ENCODE peak calls at places on chromosomes 4 and X, in nine cellular contexts. O is HCT116, P is suprapubic skin, Q is HepG2, L is K562, G is upper lobe of left lung, U is endothelial cell of umbilical vein, H is GM23338, R is SK-N-SH. X is an unnamed sample.

GRCh38 chrX:79153348-79153747 is 8.9 kb downstream of the GPR174 start:
- DNase-seq in O (no peak), P (no peak), Q (no peak), L (no peak), G (no peak), U (no peak), H (no peak), R (no peak), X (no peak)

GRCh38 chr4:144288011-144288903 is 147.7 kb upstream of the GYPA start:
- DNase-seq in O (no peak), P (no peak), Q (no peak), L (no peak), G (no peak), U (no peak), H (peak; percentile 3), R (no peak), X (no peak)

GRCh38 chr4:108651068-108651794 is 832 bp downstream of the OSTC start:
- DNase-seq in O (no peak), P (no peak), Q (peak; percentile 60), L (peak; percentile 46), G (no peak), U (peak; percentile 66), H (peak; percentile 13), R (peak; percentile 22), X (no peak)

GRCh38 chrX:36534900-36535299 is 473.3 kb upstream of the FAM47C start:
- DNase-seq in O (no peak), P (no peak), Q (no peak), L (no peak), G (no peak), U (no peak), H (peak; percentile 34), R (no peak), X (no peak)

GRCh38 chr4:12446237-12446636 is 1017.5 kb upstream of the HS3ST1 start:
- DNase-seq in O (no peak), P (no peak), Q (no peak), L (no peak), G (no peak), U (no peak), H (no peak), R (peak; percentile 12), X (no peak)

GRCh38 chr4:74390677-74391076 is 25.7 kb downstream of the EREG start:
- DNase-seq in O (no peak), P (no peak), Q (no peak), L (no peak), G (no peak), U (no peak), H (no peak), R (no peak), X (no peak)

GRCh38 chr4:189823611-189824010 is 117.1 kb upstream of the FRG1 start:
- DNase-seq in O (no peak), P (no peak), Q (no peak), L (no peak), G (no peak), U (no peak), H (no peak), R (no peak), X (peak; percentile 74)

GRCh38 chr4:188023682-188024081 is 28.1 kb downstream of the ZFP42 start:
- DNase-seq in O (no peak), P (no peak), Q (no peak), L (no peak), G (no peak), U (no peak), H (peak; percentile 51), R (no peak), X (no peak)

GRCh38 chr4:140609548-140610425 is 41.0 kb upstream of the UCP1 start:
- DNase-seq in O (peak; percentile 41), P (no peak), Q (peak; percentile 53), L (peak; percentile 37), G (no peak), U (peak; percentile 75), H (peak; percentile 59), R (peak; percentile 83), X (no peak)

GRCh38 chrX:132022115-132022862 is 813 bp upstream of the STK26 start:
- DNase-seq in O (no peak), P (peak; percentile 61), Q (peak; percentile 2), L (peak; percentile 13), G (no peak), U (peak; percentile 29), H (peak; percentile 14), R (peak; percentile 19), X (no peak)

GRCh38 chrX:69323786-69324720 is 158.8 kb upstream of the PJA1 start:
- DNase-seq in O (no peak), P (no peak), Q (no peak), L (no peak), G (no peak), U (no peak), H (no peak), R (peak; percentile 3), X (no peak)

GRCh38 chr4:80156410-80156809 is 40.9 kb upstream of the PRDM8 start:
- DNase-seq in O (no peak), P (no peak), Q (no peak), L (no peak), G (no peak), U (no peak), H (no peak), R (no peak), X (no peak)

GRCh38 chr4:137393043-137393442 is 139.3 kb downstream of the PCDH18 start:
- DNase-seq in O (no peak), P (no peak), Q (no peak), L (no peak), G (no peak), U (no peak), H (no peak), R (peak; percentile 28), X (no peak)

GRCh38 chrX:40102393-40103381 is 4.9 kb upstream of the BCOR start:
- DNase-seq in O (no peak), P (no peak), Q (no peak), L (no peak), G (no peak), U (no peak), H (no peak), R (no peak), X (no peak)

GRCh38 chr4:22942920-22943559 is 250.3 kb downstream of the GBA3 start:
- DNase-seq in O (no peak), P (no peak), Q (no peak), L (no peak), G (no peak), U (no peak), H (peak; percentile 44), R (no peak), X (no peak)

GRCh38 chrX:24594531-24594930 is 52.6 kb downstream of the PCYT1B start:
- DNase-seq in O (no peak), P (no peak), Q (no peak), L (no peak), G (no peak), U (no peak), H (no peak), R (no peak), X (no peak)

DNA sequence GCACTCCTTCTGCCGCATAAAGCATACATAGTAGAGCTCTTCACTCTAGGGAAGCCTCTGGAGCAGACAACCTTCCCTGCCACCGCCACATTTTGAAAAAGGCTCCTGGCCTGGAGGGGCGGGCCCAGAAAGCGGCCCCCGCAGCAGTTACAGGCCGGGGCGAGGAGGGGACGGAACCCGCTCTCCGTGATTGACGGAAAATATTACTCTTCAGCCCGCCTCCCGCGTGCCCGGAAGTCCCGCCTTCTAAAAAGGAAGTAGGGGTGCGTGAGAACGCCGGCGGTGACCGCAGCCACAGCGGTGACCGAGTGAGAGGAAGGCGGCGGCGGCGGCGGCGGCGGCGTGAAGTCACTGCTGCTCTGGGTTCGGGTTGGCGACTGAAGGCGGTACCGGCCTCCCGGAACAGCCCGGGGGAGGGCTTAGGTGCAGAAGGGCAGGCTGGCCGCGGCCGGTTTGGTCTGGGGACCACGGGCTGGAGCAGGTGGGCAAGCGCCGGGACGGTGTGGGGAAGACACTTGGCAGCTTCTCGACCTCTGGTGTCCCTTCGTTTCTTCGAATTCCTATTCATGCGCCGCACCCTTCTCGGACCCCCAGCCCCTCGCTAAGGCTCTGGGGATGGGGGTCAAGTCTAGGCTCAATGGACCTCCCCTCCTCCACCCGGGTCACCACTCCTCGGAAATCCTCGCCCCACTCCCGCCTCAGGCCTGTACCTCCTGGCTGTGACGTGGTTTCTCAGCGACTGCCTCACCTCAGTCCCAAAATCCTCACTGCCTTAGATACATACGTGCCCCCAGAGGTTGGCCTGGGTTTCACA is at the start of gene HCCS:
- DNase-seq in O (peak; percentile 54), P (peak; percentile 87), Q (peak; percentile 67), L (peak; percentile 88), G (peak; percentile 83), U (peak; percentile 86), H (peak; percentile 81), R (peak; percentile 91), X (peak; percentile 71)
- H3K27ac ChIP-seq in O (peak within 1 kb of the TSS; percentile 60), P (peak within 1 kb of the TSS; percentile 90), Q (peak within 1 kb of the TSS; percentile 82), L (peak within 1 kb of the TSS; percentile 96), G (peak within 1 kb of the TSS; percentile 90), U (peak within 1 kb of the TSS; percentile 76), H (peak within 1 kb of the TSS; percentile 26), R (peak within 1 kb of the TSS; percentile 65), X (peak within 1 kb of the TSS; percentile 90)

DNA sequence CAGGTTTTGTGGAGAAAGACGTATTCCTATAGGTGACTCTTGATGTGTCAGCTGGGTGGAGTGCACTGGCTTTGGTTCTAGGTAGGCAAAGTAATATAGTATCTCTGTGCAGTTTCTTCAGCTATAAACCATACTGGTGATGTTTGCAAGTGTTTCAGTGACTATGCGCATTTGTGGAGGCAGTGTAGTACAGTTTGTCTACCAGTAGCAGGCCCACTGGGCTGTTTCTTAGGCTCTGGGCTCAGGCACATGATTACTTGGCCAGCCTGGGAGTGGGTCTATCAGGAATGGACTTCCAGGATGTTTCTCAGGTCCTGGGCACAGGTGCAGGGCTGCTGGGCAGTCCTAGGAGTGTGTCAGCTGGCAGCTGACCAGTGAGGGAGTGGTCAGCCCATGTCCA is 51.9 kb upstream of the INTU start:
- DNase-seq in O (no peak), P (no peak), Q (no peak), L (no peak), G (no peak), U (no peak), H (no peak), R (no peak), X (no peak)
- TF ChIP-seq POLR2AphosphoS5 in O (no peak), P (no peak), Q (no peak), L (no peak), G (no peak), U (no peak), H (no peak), R (no peak), X (no peak)

GRCh38 chrX:107574711-107575110 is 53.6 kb upstream of the PRPS1 start:
- DNase-seq in O (no peak), P (no peak), Q (no peak), L (no peak), G (no peak), U (no peak), H (no peak), R (no peak), X (no peak)
- H3K27ac ChIP-seq in O (no peak overlapping the region), P (no peak overlapping the region), Q (peak overlapping the region; percentile 22), L (no peak overlapping the region), G (no peak overlapping the region), U (no peak overlapping the region), H (no peak overlapping the region), R (peak overlapping the region; percentile 62), X (no peak overlapping the region)

GRCh38 chrX:6813836-6814370 is 279.0 kb upstream of the VCX3A start:
- DNase-seq in O (no peak), P (no peak), Q (no peak), L (no peak), G (no peak), U (no peak), H (peak; percentile 39), R (no peak), X (no peak)

GRCh38 chrX:6810796-6811195 is 275.9 kb upstream of the VCX3A start:
- DNase-seq in O (no peak), P (no peak), Q (no peak), L (no peak), G (no peak), U (no peak), H (no peak), R (no peak), X (no peak)

GRCh38 chrX:6812087-6812486 is 277.2 kb upstream of the VCX3A start:
- DNase-seq in O (no peak), P (no peak), Q (no peak), L (no peak), G (no peak), U (no peak), H (no peak), R (no peak), X (no peak)
- TF ChIP-seq POLR2AphosphoS5 in O (no peak), P (no peak), Q (no peak), L (no peak), G (no peak), U (no peak), H (no peak), R (no peak), X (no peak)

X was measured in breast epithelium.